ENCODE peak calls at places on chromosomes 7 and 10, in five cellular contexts. G, J, L, A and M are unnamed samples.

GRCh38 chr7:87332321-87332720 is 13.1 kb upstream of the CROT start:
- DNase-seq in G (no peak), L (no peak), J (no peak), A (no peak), M (no peak)

GRCh38 chr10:127977368-127978009 is 70.6 kb downstream of the PTPRE start:
- DNase-seq in G (no peak), L (peak; percentile 86), A (peak; percentile 69), J (no peak), M (no peak)

GRCh38 chr7:29723599-29723998 is 82.7 kb upstream of the WIPF3 start:
- DNase-seq in A (no peak), G (no peak), J (no peak), L (no peak), M (no peak)

GRCh38 chr10:5812283-5813090 is 747 bp downstream of the GDI2 start:
- DNase-seq in A (peak; percentile 29), J (peak; percentile 75), L (peak; percentile 32), G (peak; percentile 59), M (no peak)

GRCh38 chr7:143283344-143283743 is 1.4 kb upstream of the TMEM139 start:
- DNase-seq in L (no peak), J (no peak), G (no peak), A (no peak), M (no peak)

GRCh38 chr10:79342811-79343541 is 4.3 kb upstream of the PPIF start:
- DNase-seq in L (no peak), G (no peak), A (no peak), J (peak; percentile 29), M (no peak)

GRCh38 chr7:75915416-75916156 is 631 bp downstream of the POR start:
- DNase-seq in L (peak; percentile 27), G (no peak), J (peak; percentile 70), A (no peak), M (no peak)

GRCh38 chr7:16189026-16189715 is 232.2 kb downstream of the CRPPA start:
- DNase-seq in L (peak; percentile 2), G (no peak), A (no peak), J (no peak), M (no peak)

GRCh38 chr10:132364594-132364970 is 32.4 kb upstream of the PWWP2B start:
- DNase-seq in J (no peak), A (no peak), G (no peak), L (no peak), M (no peak)

GRCh38 chr7:73437091-73437490 is 3.5 kb downstream of the FZD9 start:
- DNase-seq in J (no peak), A (no peak), L (no peak), G (no peak), M (no peak)

GRCh38 chr10:124545346-124545745 is 83.7 kb downstream of the LHPP start:
- DNase-seq in J (no peak), L (no peak), A (no peak), G (no peak), M (no peak)

GRCh38 chr10:132516771-132517725 is 20.5 kb upstream of the INPP5A start:
- DNase-seq in A (peak; percentile 66), L (peak; percentile 70), J (peak; percentile 92), G (peak; percentile 75), M (peak; percentile 60)